ENCODE peak calls at places on chromosomes 6 and 20, in ten cellular contexts. One of them, this sample, is unnamed.

GRCh38 chr20:46709459-46710148 is at the start of gene SLC2A10:
- DNase-seq in transverse colon: peak
- DNase-seq in fibroblast of lung: peak
- DNase-seq in thoracic aorta: no peak
- DNase-seq in IMR-90: peak
- DNase-seq in AG04450: no peak
- DNase-seq in mesendoderm: peak
- DNase-seq in CD8-positive, alpha-beta memory T cell: peak
- DNase-seq in left lung: peak
- DNase-seq in endodermal cell: peak
- DNase-seq in this sample: no peak

GRCh38 chr20:1626528-1627192 is 6.9 kb upstream of the SIRPB1 start:
- DNase-seq in thoracic aorta: no peak
- DNase-seq in endodermal cell: no peak
- DNase-seq in transverse colon: no peak
- DNase-seq in fibroblast of lung: no peak
- DNase-seq in AG04450: no peak
- DNase-seq in CD8-positive, alpha-beta memory T cell: no peak
- DNase-seq in IMR-90: no peak
- DNase-seq in left lung: no peak
- DNase-seq in mesendoderm: no peak
- DNase-seq in this sample: no peak

GRCh38 chr6:113626470-113626869 is 230.7 kb upstream of the MARCKS start:
- DNase-seq in AG04450: no peak
- DNase-seq in fibroblast of lung: no peak
- DNase-seq in CD8-positive, alpha-beta memory T cell: no peak
- DNase-seq in thoracic aorta: no peak
- DNase-seq in mesendoderm: no peak
- DNase-seq in IMR-90: no peak
- DNase-seq in endodermal cell: no peak
- DNase-seq in left lung: no peak
- DNase-seq in transverse colon: no peak
- DNase-seq in this sample: no peak

GRCh38 chr6:109478222-109478805 is 4.7 kb downstream of the ZBTB24 start:
- DNase-seq in fibroblast of lung: no peak
- DNase-seq in mesendoderm: no peak
- DNase-seq in left lung: no peak
- DNase-seq in endodermal cell: no peak
- DNase-seq in transverse colon: no peak
- DNase-seq in thoracic aorta: no peak
- DNase-seq in CD8-positive, alpha-beta memory T cell: no peak
- DNase-seq in IMR-90: no peak
- DNase-seq in AG04450: no peak
- DNase-seq in this sample: no peak

GRCh38 chr6:814378-815347 is 121.7 kb upstream of the EXOC2 start:
- DNase-seq in left lung: no peak
- DNase-seq in transverse colon: no peak
- DNase-seq in AG04450: no peak
- DNase-seq in mesendoderm: no peak
- DNase-seq in fibroblast of lung: no peak
- DNase-seq in CD8-positive, alpha-beta memory T cell: no peak
- DNase-seq in thoracic aorta: no peak
- DNase-seq in endodermal cell: no peak
- DNase-seq in IMR-90: no peak
- DNase-seq in this sample: no peak

GRCh38 chr6:169831450-169832246 is 80.2 kb downstream of the ERMARD start:
- DNase-seq in CD8-positive, alpha-beta memory T cell: peak
- DNase-seq in endodermal cell: peak
- DNase-seq in left lung: peak
- DNase-seq in transverse colon: peak
- DNase-seq in fibroblast of lung: peak
- DNase-seq in IMR-90: peak
- DNase-seq in AG04450: peak
- DNase-seq in mesendoderm: peak
- DNase-seq in thoracic aorta: no peak
- DNase-seq in this sample: no peak

GRCh38 chr6:28988536-28989415 is 16.3 kb downstream of the ZNF311 start:
- DNase-seq in fibroblast of lung: peak
- DNase-seq in transverse colon: peak
- DNase-seq in IMR-90: peak
- DNase-seq in mesendoderm: peak
- DNase-seq in thoracic aorta: no peak
- DNase-seq in endodermal cell: peak
- DNase-seq in AG04450: no peak
- DNase-seq in CD8-positive, alpha-beta memory T cell: peak
- DNase-seq in left lung: peak
- DNase-seq in this sample: no peak

GRCh38 chr20:44513871-44514270 is 8.0 kb downstream of the SERINC3 start:
- DNase-seq in mesendoderm: no peak
- DNase-seq in endodermal cell: no peak
- DNase-seq in CD8-positive, alpha-beta memory T cell: no peak
- DNase-seq in transverse colon: no peak
- DNase-seq in fibroblast of lung: no peak
- DNase-seq in left lung: no peak
- DNase-seq in IMR-90: no peak
- DNase-seq in thoracic aorta: no peak
- DNase-seq in AG04450: no peak
- DNase-seq in this sample: no peak

GRCh38 chr6:6724319-6725119 is 136.0 kb downstream of the LY86 start:
- DNase-seq in transverse colon: peak
- DNase-seq in endodermal cell: peak
- DNase-seq in thoracic aorta: no peak
- DNase-seq in left lung: peak
- DNase-seq in fibroblast of lung: peak
- DNase-seq in AG04450: peak
- DNase-seq in mesendoderm: peak
- DNase-seq in IMR-90: peak
- DNase-seq in CD8-positive, alpha-beta memory T cell: peak
- DNase-seq in this sample: peak

GRCh38 chr20:371755-372542 is 8.6 kb upstream of the TRIB3 start:
- DNase-seq in IMR-90: peak
- DNase-seq in left lung: peak
- DNase-seq in transverse colon: peak
- DNase-seq in fibroblast of lung: peak
- DNase-seq in endodermal cell: no peak
- DNase-seq in CD8-positive, alpha-beta memory T cell: no peak
- DNase-seq in AG04450: no peak
- DNase-seq in mesendoderm: peak
- DNase-seq in thoracic aorta: no peak
- DNase-seq in this sample: no peak

GRCh38 chr6:75178757-75179156 is 27.1 kb downstream of the COL12A1 start:
- DNase-seq in AG04450: no peak
- DNase-seq in mesendoderm: no peak
- DNase-seq in IMR-90: no peak
- DNase-seq in left lung: no peak
- DNase-seq in fibroblast of lung: no peak
- DNase-seq in transverse colon: no peak
- DNase-seq in CD8-positive, alpha-beta memory T cell: no peak
- DNase-seq in thoracic aorta: no peak
- DNase-seq in endodermal cell: no peak
- DNase-seq in this sample: no peak

GRCh38 chr6:166999845-167000253 is 652 bp downstream of the CEP43 start:
- DNase-seq in CD8-positive, alpha-beta memory T cell: no peak
- DNase-seq in left lung: no peak
- DNase-seq in AG04450: no peak
- DNase-seq in thoracic aorta: no peak
- DNase-seq in mesendoderm: peak
- DNase-seq in fibroblast of lung: peak
- DNase-seq in endodermal cell: no peak
- DNase-seq in transverse colon: peak
- DNase-seq in IMR-90: no peak
- DNase-seq in this sample: no peak

GRCh38 chr20:51470521-51470875 is 72.0 kb downstream of the NFATC2 start:
- DNase-seq in mesendoderm: no peak
- DNase-seq in fibroblast of lung: no peak
- DNase-seq in transverse colon: no peak
- DNase-seq in left lung: no peak
- DNase-seq in CD8-positive, alpha-beta memory T cell: no peak
- DNase-seq in IMR-90: no peak
- DNase-seq in thoracic aorta: no peak
- DNase-seq in AG04450: no peak
- DNase-seq in endodermal cell: no peak
- DNase-seq in this sample: no peak

DNA sequence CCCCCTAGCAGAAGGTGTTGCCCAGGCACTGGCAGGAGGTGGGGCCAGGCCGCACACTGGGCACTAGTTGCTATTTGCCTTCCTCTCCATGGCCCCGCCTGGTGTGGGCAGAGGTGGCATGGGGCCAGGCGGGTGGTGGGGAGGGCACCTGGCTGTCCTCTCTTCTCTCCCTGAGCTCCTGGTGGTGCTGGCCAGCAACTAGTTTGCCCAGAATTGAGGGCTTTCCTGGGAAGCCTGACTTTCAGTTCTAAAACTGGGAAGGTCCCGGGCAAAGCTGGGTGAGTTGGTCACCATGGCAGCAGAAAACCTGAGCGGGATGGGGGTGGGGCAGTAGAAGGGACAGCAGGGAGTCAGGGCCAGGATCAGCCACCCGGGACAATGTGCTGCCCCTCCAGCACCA is 48.2 kb downstream of the RBM38 start:
- DNase-seq in thoracic aorta: no peak
- DNase-seq in fibroblast of lung: no peak
- DNase-seq in mesendoderm: no peak
- DNase-seq in AG04450: no peak
- DNase-seq in IMR-90: no peak
- DNase-seq in left lung: peak
- DNase-seq in CD8-positive, alpha-beta memory T cell: no peak
- DNase-seq in transverse colon: peak
- DNase-seq in endodermal cell: no peak
- DNase-seq in this sample: no peak
- H3K27ac ChIP-seq in thoracic aorta: peak
- H3K27ac ChIP-seq in fibroblast of lung: no peak
- H3K27ac ChIP-seq in mesendoderm: no peak
- H3K27ac ChIP-seq in AG04450: no peak
- H3K27ac ChIP-seq in IMR-90: no peak
- H3K27ac ChIP-seq in left lung: no peak
- H3K27ac ChIP-seq in CD8-positive, alpha-beta memory T cell: no peak
- H3K27ac ChIP-seq in transverse colon: peak
- H3K27ac ChIP-seq in endodermal cell: no peak
- H3K27ac ChIP-seq in this sample: no peak

DNA sequence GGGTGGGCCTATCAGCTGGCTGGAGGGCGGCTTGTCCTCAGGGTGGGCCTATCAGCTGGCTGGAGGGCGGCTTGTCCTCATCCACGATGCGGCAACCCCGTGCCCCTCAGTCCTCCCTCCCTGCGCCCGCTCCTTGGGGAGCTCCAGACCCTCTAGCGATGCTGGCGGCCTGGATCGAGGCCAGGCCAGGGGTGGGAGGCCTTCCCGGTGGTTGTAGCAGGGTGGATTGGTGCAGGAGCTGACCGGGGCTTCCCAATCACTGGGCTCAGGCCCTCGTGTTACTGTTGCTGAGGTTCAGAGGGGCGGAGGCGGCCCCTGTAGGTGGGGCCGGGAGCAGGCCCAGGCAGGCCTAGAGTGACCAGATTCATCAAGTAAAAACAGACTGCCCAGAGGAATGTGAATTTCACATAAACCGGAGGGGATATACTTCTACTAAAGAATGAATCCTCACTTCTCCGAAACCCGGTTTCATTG is 8.8 kb downstream of the SLC17A9 start:
- DNase-seq in AG04450: no peak
- DNase-seq in mesendoderm: no peak
- DNase-seq in thoracic aorta: no peak
- DNase-seq in IMR-90: no peak
- DNase-seq in endodermal cell: peak
- DNase-seq in transverse colon: no peak
- DNase-seq in fibroblast of lung: no peak
- DNase-seq in left lung: no peak
- DNase-seq in CD8-positive, alpha-beta memory T cell: no peak
- DNase-seq in this sample: no peak
- H3K27ac ChIP-seq in AG04450: no peak
- H3K27ac ChIP-seq in mesendoderm: no peak
- H3K27ac ChIP-seq in thoracic aorta: no peak
- H3K27ac ChIP-seq in IMR-90: no peak
- H3K27ac ChIP-seq in endodermal cell: no peak
- H3K27ac ChIP-seq in transverse colon: no peak
- H3K27ac ChIP-seq in fibroblast of lung: no peak
- H3K27ac ChIP-seq in left lung: no peak
- H3K27ac ChIP-seq in CD8-positive, alpha-beta memory T cell: no peak
- H3K27ac ChIP-seq in this sample: no peak

GRCh38 chr20:10639762-10640556 is 33.8 kb downstream of the JAG1 start:
- DNase-seq in fibroblast of lung: no peak
- DNase-seq in thoracic aorta: peak
- DNase-seq in left lung: no peak
- DNase-seq in transverse colon: no peak
- DNase-seq in endodermal cell: no peak
- DNase-seq in AG04450: no peak
- DNase-seq in IMR-90: no peak
- DNase-seq in CD8-positive, alpha-beta memory T cell: no peak
- DNase-seq in mesendoderm: no peak
- DNase-seq in this sample: no peak

GRCh38 chr20:10640897-10641296 is 32.9 kb downstream of the JAG1 start:
- DNase-seq in left lung: no peak
- DNase-seq in AG04450: no peak
- DNase-seq in mesendoderm: peak
- DNase-seq in endodermal cell: peak
- DNase-seq in fibroblast of lung: no peak
- DNase-seq in IMR-90: no peak
- DNase-seq in CD8-positive, alpha-beta memory T cell: no peak
- DNase-seq in transverse colon: no peak
- DNase-seq in thoracic aorta: no peak
- DNase-seq in this sample: no peak

GRCh38 chr20:10637062-10637559 is 36.7 kb downstream of the JAG1 start:
- DNase-seq in left lung: no peak
- DNase-seq in endodermal cell: no peak
- DNase-seq in CD8-positive, alpha-beta memory T cell: no peak
- DNase-seq in mesendoderm: no peak
- DNase-seq in AG04450: no peak
- DNase-seq in IMR-90: peak
- DNase-seq in thoracic aorta: peak
- DNase-seq in transverse colon: no peak
- DNase-seq in fibroblast of lung: peak
- DNase-seq in this sample: no peak

GRCh38 chr20:10637563-10637962 is 36.2 kb downstream of the JAG1 start:
- DNase-seq in endodermal cell: peak
- DNase-seq in transverse colon: no peak
- DNase-seq in left lung: no peak
- DNase-seq in thoracic aorta: no peak
- DNase-seq in mesendoderm: peak
- DNase-seq in fibroblast of lung: peak
- DNase-seq in IMR-90: no peak
- DNase-seq in AG04450: no peak
- DNase-seq in CD8-positive, alpha-beta memory T cell: no peak
- DNase-seq in this sample: no peak

GRCh38 chr20:10639051-10639761 is 34.6 kb downstream of the JAG1 start:
- DNase-seq in mesendoderm: no peak
- DNase-seq in IMR-90: peak
- DNase-seq in fibroblast of lung: peak
- DNase-seq in thoracic aorta: no peak
- DNase-seq in CD8-positive, alpha-beta memory T cell: no peak
- DNase-seq in left lung: no peak
- DNase-seq in endodermal cell: no peak
- DNase-seq in AG04450: no peak
- DNase-seq in transverse colon: no peak
- DNase-seq in this sample: no peak
- H3K27ac ChIP-seq in mesendoderm: no peak
- H3K27ac ChIP-seq in IMR-90: no peak
- H3K27ac ChIP-seq in fibroblast of lung: no peak
- H3K27ac ChIP-seq in thoracic aorta: peak
- H3K27ac ChIP-seq in CD8-positive, alpha-beta memory T cell: no peak
- H3K27ac ChIP-seq in left lung: no peak
- H3K27ac ChIP-seq in endodermal cell: peak
- H3K27ac ChIP-seq in AG04450: no peak
- H3K27ac ChIP-seq in transverse colon: peak
- H3K27ac ChIP-seq in this sample: no peak

GRCh38 chr20:62242196-62242595 is 3.9 kb downstream of the OSBPL2 start:
- DNase-seq in CD8-positive, alpha-beta memory T cell: no peak
- DNase-seq in transverse colon: no peak
- DNase-seq in AG04450: no peak
- DNase-seq in IMR-90: no peak
- DNase-seq in fibroblast of lung: no peak
- DNase-seq in endodermal cell: no peak
- DNase-seq in left lung: no peak
- DNase-seq in thoracic aorta: no peak
- DNase-seq in mesendoderm: no peak
- DNase-seq in this sample: no peak
- H3K27ac ChIP-seq in CD8-positive, alpha-beta memory T cell: no peak
- H3K27ac ChIP-seq in transverse colon: peak
- H3K27ac ChIP-seq in AG04450: no peak
- H3K27ac ChIP-seq in IMR-90: no peak
- H3K27ac ChIP-seq in fibroblast of lung: no peak
- H3K27ac ChIP-seq in endodermal cell: no peak
- H3K27ac ChIP-seq in left lung: no peak
- H3K27ac ChIP-seq in thoracic aorta: no peak
- H3K27ac ChIP-seq in mesendoderm: no peak
- H3K27ac ChIP-seq in this sample: no peak